ENCODE peak calls at places on chromosomes 12 and 14, in four cellular contexts. One of them, this sample, is unnamed.

GRCh38 chr14:51576899-51577298 is 74.8 kb upstream of the FRMD6 start:
- DNase-seq in SK-N-SH: no peak
- DNase-seq in T-helper 9 cell: no peak
- DNase-seq in activated CD4-positive, alpha-beta T cell treated with anti-CD3 and anti-CD28 coated beads, Interleukin-2, amount 50 U/mL, for 1 hour: no peak
- DNase-seq in this sample: no peak

GRCh38 chr14:72948481-72949138 is 22.3 kb downstream of the DCAF4 start:
- DNase-seq in SK-N-SH: peak; percentile 70
- DNase-seq in T-helper 9 cell: peak; percentile 62
- DNase-seq in activated CD4-positive, alpha-beta T cell treated with anti-CD3 and anti-CD28 coated beads, Interleukin-2, amount 50 U/mL, for 1 hour: peak; percentile 63
- DNase-seq in this sample: no peak

GRCh38 chr14:68873379-68873778 is 80.5 kb upstream of the ZFP36L1 start:
- DNase-seq in SK-N-SH: peak; percentile 58
- DNase-seq in T-helper 9 cell: no peak
- DNase-seq in activated CD4-positive, alpha-beta T cell treated with anti-CD3 and anti-CD28 coated beads, Interleukin-2, amount 50 U/mL, for 1 hour: no peak
- DNase-seq in this sample: no peak

GRCh38 chr14:105933238-105933637 is 406.9 kb downstream of the TMEM121 start:
- DNase-seq in SK-N-SH: no peak
- DNase-seq in T-helper 9 cell: no peak
- DNase-seq in activated CD4-positive, alpha-beta T cell treated with anti-CD3 and anti-CD28 coated beads, Interleukin-2, amount 50 U/mL, for 1 hour: no peak
- DNase-seq in this sample: no peak

GRCh38 chr12:29546000-29546399 is 48.5 kb upstream of the OVCH1 start:
- DNase-seq in SK-N-SH: no peak
- DNase-seq in T-helper 9 cell: no peak
- DNase-seq in activated CD4-positive, alpha-beta T cell treated with anti-CD3 and anti-CD28 coated beads, Interleukin-2, amount 50 U/mL, for 1 hour: no peak
- DNase-seq in this sample: no peak

GRCh38 chr14:47857646-47858045 is 182.2 kb upstream of the MDGA2 start:
- DNase-seq in SK-N-SH: no peak
- DNase-seq in T-helper 9 cell: no peak
- DNase-seq in activated CD4-positive, alpha-beta T cell treated with anti-CD3 and anti-CD28 coated beads, Interleukin-2, amount 50 U/mL, for 1 hour: no peak
- DNase-seq in this sample: no peak

GRCh38 chr12:62802981-62803380 is 132.0 kb downstream of the PPM1H start:
- DNase-seq in SK-N-SH: no peak
- DNase-seq in T-helper 9 cell: no peak
- DNase-seq in activated CD4-positive, alpha-beta T cell treated with anti-CD3 and anti-CD28 coated beads, Interleukin-2, amount 50 U/mL, for 1 hour: no peak
- DNase-seq in this sample: no peak

GRCh38 chr14:103534576-103535061 is 5.6 kb downstream of the TRMT61A start:
- DNase-seq in SK-N-SH: no peak
- DNase-seq in T-helper 9 cell: no peak
- DNase-seq in activated CD4-positive, alpha-beta T cell treated with anti-CD3 and anti-CD28 coated beads, Interleukin-2, amount 50 U/mL, for 1 hour: no peak
- DNase-seq in this sample: no peak

GRCh38 chr14:27015046-27015445 is 417.2 kb upstream of the NOVA1 start:
- DNase-seq in SK-N-SH: no peak
- DNase-seq in T-helper 9 cell: no peak
- DNase-seq in activated CD4-positive, alpha-beta T cell treated with anti-CD3 and anti-CD28 coated beads, Interleukin-2, amount 50 U/mL, for 1 hour: no peak
- DNase-seq in this sample: no peak

This sample was measured in SW 1271.